ENCODE peak calls at places on chromosomes 6 and 20, in four cellular contexts. D, N, F and B are unnamed samples.

GRCh38 chr6:52419809-52420667 is at the start of gene EFHC1:
- DNase-seq in D (peak; percentile 99), N (peak; percentile 98), F (peak; percentile 94), B (peak; percentile 77)

GRCh38 chr6:153063936-153064335 is 61.4 kb upstream of the MTRF1L start:
- DNase-seq in D (no peak), N (no peak), F (no peak), B (no peak)

GRCh38 chr6:150932976-150933375 is 67.5 kb downstream of the MTHFD1L start:
- DNase-seq in D (no peak), N (peak; percentile 73), F (no peak), B (no peak)

GRCh38 chr20:31570735-31571617 is 34.1 kb upstream of the ID1 start:
- DNase-seq in D (no peak), N (peak; percentile 89), F (no peak), B (no peak)

GRCh38 chr6:118083711-118084110 is 176.6 kb downstream of the SLC35F1 start:
- DNase-seq in D (no peak), N (no peak), F (no peak), B (no peak)

GRCh38 chr6:158575550-158575949 is 15.7 kb downstream of the TMEM181 start:
- DNase-seq in D (no peak), N (no peak), F (no peak), B (no peak)

GRCh38 chr6:136846046-136846445 is 23.7 kb downstream of the PEX7 start:
- DNase-seq in D (no peak), N (peak; percentile 39), F (peak; percentile 47), B (peak; percentile 13)

GRCh38 chr6:21533678-21534077 is 59.9 kb upstream of the SOX4 start:
- DNase-seq in D (no peak), N (no peak), F (no peak), B (no peak)

GRCh38 chr6:104940238-104940880 is 16.5 kb upstream of the LIN28B start:
- DNase-seq in D (no peak), N (no peak), F (no peak), B (no peak)

GRCh38 chr6:166625356-166625755 is 1.7 kb downstream of the RPS6KA2 start:
- DNase-seq in D (no peak), N (no peak), F (no peak), B (no peak)

GRCh38 chr20:2658414-2659354 is 5.3 kb downstream of the IDH3B start:
- DNase-seq in D (no peak), N (no peak), F (no peak), B (no peak)

GRCh38 chr6:47016236-47016635 is 25.9 kb downstream of the ADGRF1 start:
- DNase-seq in D (no peak), N (no peak), F (no peak), B (no peak)

GRCh38 chr6:84867521-84867920 is 103.1 kb upstream of the TBX18 start:
- DNase-seq in D (no peak), N (peak; percentile 88), F (no peak), B (no peak)

GRCh38 chr20:19943021-19943659 is 74.0 kb upstream of the NAA20 start:
- DNase-seq in D (no peak), N (no peak), F (no peak), B (no peak)

GRCh38 chr6:52640170-52640569 is 30.7 kb upstream of the TMEM14A start:
- DNase-seq in D (no peak), N (no peak), F (no peak), B (no peak)

GRCh38 chr20:40754372-40754943 is 65.4 kb upstream of the MAFB start:
- DNase-seq in D (no peak), N (peak; percentile 58), F (no peak), B (no peak)

GRCh38 chr6:165218816-165219215 is 90.6 kb downstream of the C6orf118 start:
- DNase-seq in D (no peak), N (peak; percentile 0), F (no peak), B (no peak)

GRCh38 chr6:151247510-151247909 is 7.7 kb downstream of the AKAP12 start:
- DNase-seq in D (no peak), N (no peak), F (no peak), B (no peak)